ENCODE peak calls at places on chromosome 2, in ten cellular contexts. One of them, this sample, is unnamed.
A peak's percentile ranks its signal among the peaks of the same experiment; 100 is the strongest.

GRCh38 chr2:85743304-85743978 is 10.3 kb upstream of the ATOH8 start:
- DNase-seq in choroid plexus epithelial cell: peak; percentile 67
- DNase-seq in AG09319: no peak
- DNase-seq in A549: peak; percentile 47
- DNase-seq in GM12865: no peak
- DNase-seq in CD8-positive, alpha-beta T cell: no peak
- DNase-seq in pancreas: no peak
- DNase-seq in astrocyte of the cerebellum: peak; percentile 62
- DNase-seq in AG04450: no peak
- DNase-seq in hepatocyte: peak; percentile 45
- DNase-seq in this sample: no peak

GRCh38 chr2:173401716-173402326 is 47.1 kb downstream of the CDCA7 start:
- DNase-seq in choroid plexus epithelial cell: peak; percentile 25
- DNase-seq in AG09319: no peak
- DNase-seq in A549: no peak
- DNase-seq in GM12865: no peak
- DNase-seq in CD8-positive, alpha-beta T cell: no peak
- DNase-seq in pancreas: no peak
- DNase-seq in astrocyte of the cerebellum: no peak
- DNase-seq in AG04450: no peak
- DNase-seq in hepatocyte: no peak
- DNase-seq in this sample: no peak

GRCh38 chr2:222604749-222605515 is 51.0 kb downstream of the FARSB start:
- DNase-seq in choroid plexus epithelial cell: no peak
- DNase-seq in AG09319: no peak
- DNase-seq in A549: no peak
- DNase-seq in GM12865: no peak
- DNase-seq in CD8-positive, alpha-beta T cell: no peak
- DNase-seq in pancreas: no peak
- DNase-seq in astrocyte of the cerebellum: no peak
- DNase-seq in AG04450: no peak
- DNase-seq in hepatocyte: no peak
- DNase-seq in this sample: no peak

GRCh38 chr2:119338826-119339561 is 27.6 kb downstream of the C2orf76 start:
- DNase-seq in choroid plexus epithelial cell: no peak
- DNase-seq in AG09319: no peak
- DNase-seq in A549: no peak
- DNase-seq in GM12865: peak; percentile 71
- DNase-seq in CD8-positive, alpha-beta T cell: peak; percentile 48
- DNase-seq in pancreas: no peak
- DNase-seq in astrocyte of the cerebellum: no peak
- DNase-seq in AG04450: no peak
- DNase-seq in hepatocyte: no peak
- DNase-seq in this sample: no peak

GRCh38 chr2:200383380-200384110 is 77.1 kb downstream of the SPATS2L start:
- DNase-seq in choroid plexus epithelial cell: peak; percentile 88
- DNase-seq in AG09319: no peak
- DNase-seq in A549: no peak
- DNase-seq in GM12865: peak; percentile 66
- DNase-seq in CD8-positive, alpha-beta T cell: no peak
- DNase-seq in pancreas: no peak
- DNase-seq in astrocyte of the cerebellum: peak; percentile 49
- DNase-seq in AG04450: no peak
- DNase-seq in hepatocyte: no peak
- DNase-seq in this sample: no peak

GRCh38 chr2:96601382-96602292 is 36.5 kb downstream of the KANSL3 start:
- DNase-seq in choroid plexus epithelial cell: no peak
- DNase-seq in AG09319: no peak
- DNase-seq in A549: no peak
- DNase-seq in GM12865: no peak
- DNase-seq in CD8-positive, alpha-beta T cell: no peak
- DNase-seq in pancreas: peak; percentile 70
- DNase-seq in astrocyte of the cerebellum: no peak
- DNase-seq in AG04450: no peak
- DNase-seq in hepatocyte: peak; percentile 49
- DNase-seq in this sample: no peak

GRCh38 chr2:223169830-223170605 is 118.0 kb downstream of the KCNE4 start:
- DNase-seq in choroid plexus epithelial cell: no peak
- DNase-seq in AG09319: no peak
- DNase-seq in A549: no peak
- DNase-seq in GM12865: peak; percentile 92
- DNase-seq in CD8-positive, alpha-beta T cell: no peak
- DNase-seq in pancreas: no peak
- DNase-seq in astrocyte of the cerebellum: no peak
- DNase-seq in AG04450: no peak
- DNase-seq in hepatocyte: no peak
- DNase-seq in this sample: no peak

GRCh38 chr2:98110741-98111140 is 23.8 kb downstream of the VWA3B start:
- DNase-seq in choroid plexus epithelial cell: no peak
- DNase-seq in AG09319: no peak
- DNase-seq in A549: no peak
- DNase-seq in GM12865: no peak
- DNase-seq in CD8-positive, alpha-beta T cell: no peak
- DNase-seq in pancreas: no peak
- DNase-seq in astrocyte of the cerebellum: no peak
- DNase-seq in AG04450: no peak
- DNase-seq in hepatocyte: no peak
- DNase-seq in this sample: no peak

GRCh38 chr2:61707984-61708852 is 145.6 kb downstream of the FAM161A start:
- DNase-seq in choroid plexus epithelial cell: peak; percentile 76
- DNase-seq in AG09319: no peak
- DNase-seq in A549: peak; percentile 79
- DNase-seq in GM12865: peak; percentile 95
- DNase-seq in CD8-positive, alpha-beta T cell: no peak
- DNase-seq in pancreas: peak; percentile 65
- DNase-seq in astrocyte of the cerebellum: no peak
- DNase-seq in AG04450: peak; percentile 23
- DNase-seq in hepatocyte: peak; percentile 80
- DNase-seq in this sample: peak; percentile 42

GRCh38 chr2:189142893-189143759 is 36.4 kb downstream of the COL5A2 start:
- DNase-seq in choroid plexus epithelial cell: peak; percentile 52
- DNase-seq in AG09319: no peak
- DNase-seq in A549: peak; percentile 80
- DNase-seq in GM12865: peak; percentile 68
- DNase-seq in CD8-positive, alpha-beta T cell: peak; percentile 12
- DNase-seq in pancreas: peak; percentile 49
- DNase-seq in astrocyte of the cerebellum: no peak
- DNase-seq in AG04450: no peak
- DNase-seq in hepatocyte: peak; percentile 58
- DNase-seq in this sample: no peak

GRCh38 chr2:225100856-225101294 is 58.6 kb upstream of the DOCK10 start:
- DNase-seq in choroid plexus epithelial cell: peak; percentile 90
- DNase-seq in AG09319: peak; percentile 52
- DNase-seq in A549: peak; percentile 91
- DNase-seq in GM12865: no peak
- DNase-seq in CD8-positive, alpha-beta T cell: no peak
- DNase-seq in pancreas: no peak
- DNase-seq in astrocyte of the cerebellum: peak; percentile 65
- DNase-seq in AG04450: peak; percentile 81
- DNase-seq in hepatocyte: peak; percentile 5
- DNase-seq in this sample: peak; percentile 68

GRCh38 chr2:191501390-191502168 is 176.4 kb upstream of the NABP1 start:
- DNase-seq in choroid plexus epithelial cell: peak; percentile 82
- DNase-seq in AG09319: peak; percentile 34
- DNase-seq in A549: peak; percentile 64
- DNase-seq in GM12865: no peak
- DNase-seq in CD8-positive, alpha-beta T cell: no peak
- DNase-seq in pancreas: no peak
- DNase-seq in astrocyte of the cerebellum: peak; percentile 58
- DNase-seq in AG04450: no peak
- DNase-seq in hepatocyte: peak; percentile 43
- DNase-seq in this sample: no peak

GRCh38 chr2:203533696-203534471 is 1.2 kb downstream of the RAPH1 start:
- DNase-seq in choroid plexus epithelial cell: peak; percentile 76
- DNase-seq in AG09319: no peak
- DNase-seq in A549: peak; percentile 27
- DNase-seq in GM12865: peak; percentile 16
- DNase-seq in CD8-positive, alpha-beta T cell: no peak
- DNase-seq in pancreas: no peak
- DNase-seq in astrocyte of the cerebellum: peak; percentile 75
- DNase-seq in AG04450: peak; percentile 26
- DNase-seq in hepatocyte: peak; percentile 26
- DNase-seq in this sample: no peak

GRCh38 chr2:19632327-19633040 is 269.3 kb downstream of the TTC32 start:
- DNase-seq in choroid plexus epithelial cell: peak; percentile 12
- DNase-seq in AG09319: no peak
- DNase-seq in A549: no peak
- DNase-seq in GM12865: no peak
- DNase-seq in CD8-positive, alpha-beta T cell: no peak
- DNase-seq in pancreas: no peak
- DNase-seq in astrocyte of the cerebellum: no peak
- DNase-seq in AG04450: no peak
- DNase-seq in hepatocyte: no peak
- DNase-seq in this sample: no peak

GRCh38 chr2:177489719-177490301 is 97.2 kb downstream of the AGPS start:
- DNase-seq in choroid plexus epithelial cell: peak; percentile 65
- DNase-seq in AG09319: no peak
- DNase-seq in A549: peak; percentile 42
- DNase-seq in GM12865: peak; percentile 9
- DNase-seq in CD8-positive, alpha-beta T cell: no peak
- DNase-seq in pancreas: no peak
- DNase-seq in astrocyte of the cerebellum: peak; percentile 28
- DNase-seq in AG04450: no peak
- DNase-seq in hepatocyte: peak; percentile 55
- DNase-seq in this sample: no peak

GRCh38 chr2:74763962-74764428 is 69.9 kb upstream of the HK2 start:
- DNase-seq in choroid plexus epithelial cell: no peak
- DNase-seq in AG09319: no peak
- DNase-seq in A549: no peak
- DNase-seq in GM12865: no peak
- DNase-seq in CD8-positive, alpha-beta T cell: no peak
- DNase-seq in pancreas: no peak
- DNase-seq in astrocyte of the cerebellum: no peak
- DNase-seq in AG04450: no peak
- DNase-seq in hepatocyte: no peak
- DNase-seq in this sample: no peak

GRCh38 chr2:74759991-74760390 is 73.9 kb upstream of the HK2 start:
- DNase-seq in choroid plexus epithelial cell: no peak
- DNase-seq in AG09319: no peak
- DNase-seq in A549: no peak
- DNase-seq in GM12865: no peak
- DNase-seq in CD8-positive, alpha-beta T cell: no peak
- DNase-seq in pancreas: no peak
- DNase-seq in astrocyte of the cerebellum: no peak
- DNase-seq in AG04450: no peak
- DNase-seq in hepatocyte: no peak
- DNase-seq in this sample: no peak

GRCh38 chr2:74764429-74765272 is 69.3 kb upstream of the HK2 start:
- DNase-seq in choroid plexus epithelial cell: peak; percentile 64
- DNase-seq in AG09319: no peak
- DNase-seq in A549: no peak
- DNase-seq in GM12865: peak; percentile 33
- DNase-seq in CD8-positive, alpha-beta T cell: no peak
- DNase-seq in pancreas: no peak
- DNase-seq in astrocyte of the cerebellum: no peak
- DNase-seq in AG04450: no peak
- DNase-seq in hepatocyte: no peak
- DNase-seq in this sample: no peak

GRCh38 chr2:74760875-74761630 is 72.9 kb upstream of the HK2 start:
- DNase-seq in choroid plexus epithelial cell: no peak
- DNase-seq in AG09319: no peak
- DNase-seq in A549: no peak
- DNase-seq in GM12865: no peak
- DNase-seq in CD8-positive, alpha-beta T cell: no peak
- DNase-seq in pancreas: peak; percentile 15
- DNase-seq in astrocyte of the cerebellum: no peak
- DNase-seq in AG04450: no peak
- DNase-seq in hepatocyte: no peak
- DNase-seq in this sample: no peak

DNA sequence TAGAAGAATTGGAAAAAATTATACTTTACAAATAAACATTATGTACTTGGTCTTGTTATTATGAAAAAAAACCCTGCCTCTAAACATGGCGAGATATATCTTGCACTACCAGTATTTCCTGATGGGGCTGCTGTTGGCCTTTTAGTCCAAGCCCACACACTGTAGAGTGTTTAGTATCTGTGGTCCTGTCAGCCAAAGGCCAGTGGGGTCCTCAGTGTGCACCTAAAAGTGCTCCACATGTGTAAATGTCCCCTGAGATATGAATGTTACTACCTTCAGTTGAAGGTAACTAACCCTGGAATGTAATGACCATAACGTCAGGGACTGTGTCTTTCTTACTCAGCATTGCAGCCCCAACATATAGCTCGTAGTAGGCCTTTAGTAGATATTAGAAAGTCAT is 71.1 kb upstream of the HK2 start:
- DNase-seq in choroid plexus epithelial cell: no peak
- DNase-seq in AG09319: no peak
- DNase-seq in A549: no peak
- DNase-seq in GM12865: peak; percentile 17
- DNase-seq in CD8-positive, alpha-beta T cell: no peak
- DNase-seq in pancreas: no peak
- DNase-seq in astrocyte of the cerebellum: no peak
- DNase-seq in AG04450: no peak
- DNase-seq in hepatocyte: no peak
- DNase-seq in this sample: no peak
- TF ChIP-seq CTCF in choroid plexus epithelial cell: peak; percentile 12
- TF ChIP-seq CTCF in AG09319: no peak
- TF ChIP-seq CTCF in A549: no peak
- TF ChIP-seq CTCF in GM12865: peak; percentile 1
- TF ChIP-seq CTCF in CD8-positive, alpha-beta T cell: no peak
- TF ChIP-seq CTCF in pancreas: no peak
- TF ChIP-seq CTCF in astrocyte of the cerebellum: no peak
- TF ChIP-seq CTCF in AG04450: no peak
- TF ChIP-seq CTCF in hepatocyte: peak; percentile 5
- TF ChIP-seq CTCF in this sample: no peak

GRCh38 chr2:67215214-67215613 is 181.9 kb upstream of the ETAA1 start:
- DNase-seq in choroid plexus epithelial cell: peak; percentile 83
- DNase-seq in AG09319: no peak
- DNase-seq in A549: peak; percentile 56
- DNase-seq in GM12865: peak; percentile 6
- DNase-seq in CD8-positive, alpha-beta T cell: no peak
- DNase-seq in pancreas: peak; percentile 89
- DNase-seq in astrocyte of the cerebellum: peak; percentile 28
- DNase-seq in AG04450: peak; percentile 77
- DNase-seq in hepatocyte: peak; percentile 86
- DNase-seq in this sample: peak; percentile 18
- TF ChIP-seq CTCF in choroid plexus epithelial cell: peak; percentile 70
- TF ChIP-seq CTCF in AG09319: peak; percentile 32
- TF ChIP-seq CTCF in A549: no peak
- TF ChIP-seq CTCF in GM12865: peak; percentile 27
- TF ChIP-seq CTCF in CD8-positive, alpha-beta T cell: no peak
- TF ChIP-seq CTCF in pancreas: peak; percentile 56
- TF ChIP-seq CTCF in astrocyte of the cerebellum: peak; percentile 25
- TF ChIP-seq CTCF in AG04450: peak; percentile 91
- TF ChIP-seq CTCF in hepatocyte: peak; percentile 73
- TF ChIP-seq CTCF in this sample: peak; percentile 77

GRCh38 chr2:157840568-157841156 is 35.5 kb downstream of the ACVR1 start:
- DNase-seq in choroid plexus epithelial cell: peak; percentile 56
- DNase-seq in AG09319: no peak
- DNase-seq in A549: no peak
- DNase-seq in GM12865: no peak
- DNase-seq in CD8-positive, alpha-beta T cell: no peak
- DNase-seq in pancreas: peak; percentile 73
- DNase-seq in astrocyte of the cerebellum: peak; percentile 83
- DNase-seq in AG04450: no peak
- DNase-seq in hepatocyte: peak; percentile 65
- DNase-seq in this sample: no peak
- TF ChIP-seq CTCF in choroid plexus epithelial cell: peak; percentile 37
- TF ChIP-seq CTCF in AG09319: no peak
- TF ChIP-seq CTCF in A549: no peak
- TF ChIP-seq CTCF in GM12865: no peak
- TF ChIP-seq CTCF in CD8-positive, alpha-beta T cell: no peak
- TF ChIP-seq CTCF in pancreas: no peak
- TF ChIP-seq CTCF in astrocyte of the cerebellum: peak; percentile 43
- TF ChIP-seq CTCF in AG04450: peak; percentile 20
- TF ChIP-seq CTCF in hepatocyte: no peak
- TF ChIP-seq CTCF in this sample: peak; percentile 36

GRCh38 chr2:188065386-188065785 is 226.3 kb upstream of the GULP1 start:
- DNase-seq in choroid plexus epithelial cell: no peak
- DNase-seq in AG09319: no peak
- DNase-seq in A549: peak; percentile 9
- DNase-seq in GM12865: no peak
- DNase-seq in CD8-positive, alpha-beta T cell: no peak
- DNase-seq in pancreas: no peak
- DNase-seq in astrocyte of the cerebellum: no peak
- DNase-seq in AG04450: no peak
- DNase-seq in hepatocyte: no peak
- DNase-seq in this sample: no peak
- TF ChIP-seq CTCF in choroid plexus epithelial cell: no peak
- TF ChIP-seq CTCF in AG09319: no peak
- TF ChIP-seq CTCF in A549: no peak
- TF ChIP-seq CTCF in GM12865: no peak
- TF ChIP-seq CTCF in CD8-positive, alpha-beta T cell: no peak
- TF ChIP-seq CTCF in pancreas: no peak
- TF ChIP-seq CTCF in astrocyte of the cerebellum: no peak
- TF ChIP-seq CTCF in AG04450: no peak
- TF ChIP-seq CTCF in hepatocyte: no peak
- TF ChIP-seq CTCF in this sample: no peak

This sample was measured in retinal pigment epithelial cell.